ENCODE peak calls at places on chromosomes 12 and 14, in seven cellular contexts. K is IMR-90, C is heart left ventricle, E is uterus, N is H1, R is spleen, I is HepG2. M is an unnamed sample. For H3K4me1, the result is how much of the 10 kb centered on the place peaks cover.

GRCh38 chr14:91300957-91301356 is 56.5 kb upstream of the GPR68 start:
- DNase-seq in C (no peak), R (no peak), N (no peak), K (no peak), I (no peak), E (no peak), M (no peak)

GRCh38 chr12:39441189-39441962 is 1.5 kb downstream of the KIF21A start:
- DNase-seq in I (no peak), K (no peak), R (no peak), C (no peak), E (no peak), N (no peak), M (no peak)

GRCh38 chr14:100708349-100709217 is 18.1 kb upstream of the DLK1 start:
- DNase-seq in R (no peak), C (peak), K (peak), E (peak), N (peak), I (peak), M (peak)

GRCh38 chr14:101353422-101353821 is 207.9 kb upstream of the DIO3 start:
- DNase-seq in R (no peak), K (no peak), E (peak), I (no peak), N (peak), C (no peak), M (no peak)

GRCh38 chr12:59314209-59314608 is 281.6 kb upstream of the SLC16A7 start:
- DNase-seq in K (no peak), C (no peak), E (no peak), R (no peak), I (no peak), N (no peak), M (no peak)

GRCh38 chr14:75979071-75979571 is 2.7 kb downstream of the TGFB3 start:
- DNase-seq in K (peak), E (peak), I (no peak), N (peak), C (no peak), R (peak), M (peak)

GRCh38 chr14:69547701-69548348 is 26.8 kb downstream of the CCDC177 start:
- DNase-seq in E (no peak), I (no peak), R (no peak), C (no peak), N (peak), K (no peak), M (peak)

GRCh38 chr12:41333988-41334387 is 145.9 kb downstream of the PDZRN4 start:
- DNase-seq in I (no peak), K (no peak), R (no peak), C (no peak), E (no peak), N (no peak), M (no peak)

GRCh38 chr14:86035882-86036281 is 505.9 kb downstream of the FLRT2 start:
- DNase-seq in I (peak), N (peak), R (no peak), K (no peak), E (no peak), C (no peak), M (no peak)

GRCh38 chr12:15534322-15534721 is 212.0 kb downstream of the PTPRO start:
- DNase-seq in E (no peak), K (peak), I (no peak), N (no peak), R (no peak), C (no peak), M (no peak)

GRCh38 chr12:121299662-121300061 is 3.2 kb upstream of the CAMKK2 start:
- DNase-seq in K (no peak), C (no peak), N (no peak), R (no peak), I (no peak), E (no peak), M (no peak)

GRCh38 chr14:79281244-79282199 is 929.8 kb downstream of the DIO2 start:
- DNase-seq in N (peak), K (no peak), R (no peak), C (no peak), I (no peak), E (no peak), M (no peak)

GRCh38 chr12:43158126-43158525 is 393.9 kb downstream of the ADAMTS20 start:
- DNase-seq in K (no peak), E (no peak), C (no peak), N (no peak), I (no peak), R (no peak), M (no peak)

GRCh38 chr12:82357340-82357739 is 847 bp downstream of the CCDC59 start:
- DNase-seq in N (no peak), I (no peak), C (no peak), E (no peak), K (no peak), R (no peak), M (no peak)

GRCh38 chr12:100293017-100293416 is 26.0 kb downstream of the SCYL2 start:
- DNase-seq in C (no peak), R (no peak), N (no peak), E (no peak), K (no peak), I (no peak), M (no peak)

GRCh38 chr12:130947028-130947427 is 6.7 kb upstream of the ADGRD1 start:
- DNase-seq in E (no peak), C (no peak), K (no peak), I (no peak), N (no peak), R (no peak), M (no peak)

GRCh38 chr14:78316058-78316457 is 145.9 kb downstream of the NRXN3 start:
- DNase-seq in K (no peak), I (no peak), E (no peak), N (no peak), R (no peak), C (no peak), M (no peak)

GRCh38 chr12:55720071-55720564 is at the start of gene RDH5:
- DNase-seq in R (peak), N (no peak), C (peak), K (peak), E (peak), I (peak), M (no peak)

GRCh38 chr14:95564060-95564459 is 29.2 kb downstream of the GLRX5 start:
- DNase-seq in C (no peak), E (peak), K (peak), R (no peak), N (no peak), I (no peak), M (peak)

GRCh38 chr12:113740699-113741098 is 225.4 kb downstream of the RBM19 start:
- DNase-seq in N (no peak), K (no peak), I (no peak), C (no peak), E (no peak), R (no peak), M (no peak)

GRCh38 chr14:69921052-69921451 is 41.8 kb downstream of the SMOC1 start:
- DNase-seq in K (peak), C (no peak), R (no peak), I (no peak), N (no peak), E (no peak), M (peak)

GRCh38 chr14:70671652-70672327 is 30.1 kb downstream of the TTC9 start:
- DNase-seq in K (no peak), I (no peak), N (no peak), C (no peak), R (no peak), E (no peak), M (no peak)

GRCh38 chr12:96047151-96047620 is 11.8 kb upstream of the LTA4H start:
- DNase-seq in I (no peak), C (no peak), N (no peak), E (no peak), K (no peak), R (no peak), M (no peak)
- H3K4me1 ChIP-seq in I (under half), C (under half), N (under half), E (under half), K (under half), R (half or more), M (under half)

GRCh38 chr12:106956048-106956935 is 585 bp downstream of the TMEM263 start:
- DNase-seq in R (peak), N (peak), C (peak), K (peak), E (peak), I (peak), M (peak)
- TF ChIP-seq POLR2A in R (no peak), N (no peak), C (peak), K (peak), E (peak), I (peak), M (peak)

GRCh38 chr14:103724116-103724515 is 8.5 kb downstream of the ZFYVE21 start:
- DNase-seq in R (no peak), I (no peak), C (peak), E (peak), N (no peak), K (peak), M (peak)

GRCh38 chr14:103718572-103718971 is 3.0 kb downstream of the ZFYVE21 start:
- DNase-seq in E (peak), N (no peak), C (no peak), R (no peak), I (no peak), K (peak), M (peak)

GRCh38 chr14:103723176-103724081 is 7.8 kb downstream of the ZFYVE21 start:
- DNase-seq in E (peak), I (no peak), R (no peak), K (no peak), N (no peak), C (no peak), M (no peak)

GRCh38 chr14:103719766-103720165 is 4.2 kb downstream of the ZFYVE21 start:
- DNase-seq in E (no peak), C (no peak), K (no peak), R (no peak), I (no peak), N (no peak), M (no peak)

DNA sequence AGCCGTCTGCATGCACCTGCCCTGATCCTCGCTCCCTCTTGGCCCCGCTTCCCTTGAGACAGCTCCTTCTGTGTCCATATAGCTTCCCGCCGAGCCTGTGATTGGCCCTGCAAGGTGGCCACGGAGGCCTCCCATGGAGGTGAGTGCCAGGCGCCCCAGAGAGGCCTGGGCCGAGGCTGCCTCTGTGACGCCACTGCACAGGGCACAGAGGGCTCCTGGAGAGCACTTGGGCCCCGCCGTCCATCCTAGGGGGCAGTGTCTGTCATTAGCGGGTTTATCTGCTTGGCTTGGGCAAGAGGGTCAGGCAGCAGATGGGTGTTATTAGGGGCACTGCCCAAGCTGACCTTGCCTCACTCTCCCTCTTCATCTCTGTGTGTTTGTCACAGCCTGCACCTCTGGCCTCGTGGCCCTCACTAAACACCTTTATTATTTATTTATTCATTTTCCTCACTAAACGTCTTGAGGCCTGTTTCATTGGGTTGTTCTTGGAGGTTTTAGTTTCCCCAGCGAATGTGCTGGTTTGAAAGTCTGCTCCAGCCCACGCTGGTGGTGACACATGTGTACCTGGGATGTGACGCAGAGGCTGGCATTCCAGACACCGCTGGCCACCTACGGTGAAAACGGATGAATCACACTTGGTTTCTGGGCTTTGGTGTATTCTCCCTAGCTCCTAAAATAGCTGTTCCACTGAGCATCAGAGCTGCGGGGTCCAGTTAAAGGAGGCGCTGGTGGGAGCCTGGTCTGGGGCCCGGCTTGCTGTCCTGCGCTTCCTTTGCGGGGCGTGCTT is 5.9 kb downstream of the ZFYVE21 start:
- DNase-seq in N (no peak), I (no peak), K (peak), E (no peak), R (no peak), C (no peak), M (no peak)
- H3K4me1 ChIP-seq in N (under half), I (under half), K (under half), E (under half), R (half or more), C (half or more), M (under half)

GRCh38 chr12:54298904-54299303 is 1.9 kb downstream of the NFE2 start:
- DNase-seq in I (no peak), K (no peak), N (no peak), E (no peak), C (no peak), R (no peak), M (no peak)
- TF ChIP-seq POLR2A in I (no peak), K (no peak), N (no peak), E (no peak), C (no peak), R (no peak), M (no peak)

DNA sequence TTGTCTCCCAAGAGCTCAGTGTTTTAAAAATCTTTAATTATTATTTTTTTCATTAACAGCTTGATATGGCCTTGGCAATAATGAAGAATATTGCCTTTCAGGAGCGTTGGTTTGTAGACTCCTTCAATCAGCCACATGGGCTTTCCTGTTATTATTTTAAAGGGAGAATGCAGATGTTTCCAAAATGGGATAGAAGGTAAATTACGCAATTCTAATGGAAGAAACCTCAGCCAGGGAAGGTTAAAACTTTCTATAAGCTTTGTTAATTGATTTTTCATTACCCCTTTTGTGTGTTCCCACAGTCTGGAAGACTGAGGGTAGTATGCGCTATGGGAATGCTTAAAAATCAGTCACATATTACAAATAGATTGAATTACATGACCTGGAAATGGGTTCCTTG is 188.4 kb upstream of the NAV3 start:
- DNase-seq in C (no peak), N (no peak), I (no peak), E (no peak), R (no peak), K (no peak), M (no peak)
- H3K4me1 ChIP-seq in C (under half), N (under half), I (under half), E (under half), R (under half), K (under half), M (under half)

GRCh38 chr14:63517354-63517753 is 25.8 kb downstream of the PPP2R5E start:
- DNase-seq in C (no peak), R (no peak), N (no peak), E (no peak), K (peak), I (no peak), M (no peak)
- TF ChIP-seq POLR2A in C (no peak), R (no peak), N (no peak), E (no peak), K (no peak), I (no peak), M (no peak)

DNA sequence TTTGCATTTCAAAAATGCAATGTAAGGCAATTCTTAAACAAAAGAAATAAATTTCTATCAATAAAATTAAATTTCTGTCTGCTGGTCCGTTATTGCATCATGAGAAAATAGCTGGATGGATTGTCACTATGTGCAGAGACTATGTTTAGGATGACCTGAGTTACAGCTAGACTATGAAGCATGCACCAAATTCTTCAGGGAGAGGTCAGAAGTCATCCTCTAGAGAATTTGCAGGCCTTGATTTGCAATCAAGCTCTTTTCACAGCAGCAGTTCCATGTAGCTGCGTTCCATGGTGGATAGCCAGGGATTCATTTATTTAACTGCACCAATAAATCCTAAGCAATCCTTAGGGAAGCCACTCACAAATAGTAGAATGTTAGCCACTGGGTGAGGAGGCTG is 253.7 kb downstream of the MSRB3 start:
- DNase-seq in E (no peak), N (no peak), C (no peak), R (no peak), I (no peak), K (peak), M (no peak)
- H3K4me1 ChIP-seq in E (under half), N (under half), C (under half), R (under half), I (under half), K (under half), M (under half)

GRCh38 chr14:89909586-89909985 is 44.9 kb downstream of the EFCAB11 start:
- DNase-seq in C (no peak), R (no peak), I (no peak), K (no peak), E (no peak), N (no peak), M (no peak)

GRCh38 chr14:89912667-89913211 is 41.8 kb downstream of the EFCAB11 start:
- DNase-seq in C (no peak), N (no peak), R (no peak), E (peak), I (peak), K (peak), M (peak)

GRCh38 chr14:89911018-89911919 is 43.3 kb downstream of the EFCAB11 start:
- DNase-seq in K (peak), R (no peak), I (peak), C (no peak), N (peak), E (peak), M (peak)

GRCh38 chr14:89908712-89909450 is 45.6 kb downstream of the EFCAB11 start:
- DNase-seq in K (no peak), I (no peak), R (no peak), E (no peak), N (no peak), C (no peak), M (no peak)

GRCh38 chr14:89910706-89911017 is 43.9 kb downstream of the EFCAB11 start:
- DNase-seq in R (no peak), N (no peak), K (no peak), C (no peak), E (no peak), I (no peak), M (no peak)
- TF ChIP-seq POLR2A in R (no peak), N (no peak), K (no peak), C (no peak), E (no peak), I (no peak), M (no peak)

M was measured in adrenal gland.